ENCODE peak calls at places on chromosomes 13 and 19, in five cellular contexts. J is choroid plexus epithelial cell, B is neural crest cell, E is cardiac muscle cell, Y is GM10248. K is an unnamed sample.

GRCh38 chr19:4717191-4717965 is 6.3 kb downstream of the DPP9 start:
- DNase-seq in J (peak; percentile 97), B (no peak), E (no peak), Y (no peak), K (no peak)

GRCh38 chr19:10797541-10798256 is 38.3 kb downstream of the TMED1 start:
- DNase-seq in J (peak; percentile 29), B (no peak), E (no peak), Y (peak; percentile 72), K (no peak)

GRCh38 chr19:13505761-13506549 is at the start of gene CACNA1A:
- DNase-seq in J (no peak), B (peak; percentile 23), E (peak; percentile 69), Y (no peak), K (peak; percentile 14)

GRCh38 chr19:29783627-29784190 is 28.1 kb upstream of the CCNE1 start:
- DNase-seq in J (no peak), B (no peak), E (no peak), Y (no peak), K (no peak)

GRCh38 chr13:40895715-40896184 is 106.3 kb downstream of the SLC25A15 start:
- DNase-seq in J (no peak), B (no peak), E (no peak), Y (no peak), K (no peak)

GRCh38 chr19:19540707-19541515 is 2.8 kb downstream of the CILP2 start:
- DNase-seq in J (peak; percentile 50), B (no peak), E (peak; percentile 52), Y (peak; percentile 88), K (peak; percentile 55)

GRCh38 chr13:44758595-44759221 is 182.6 kb upstream of the TSC22D1 start:
- DNase-seq in J (peak; percentile 92), B (no peak), E (no peak), Y (no peak), K (no peak)

GRCh38 chr19:30668521-30669155 is 296.5 kb downstream of the ZNF536 start:
- DNase-seq in J (no peak), B (no peak), E (no peak), Y (no peak), K (no peak)

GRCh38 chr19:32543107-32543900 is 37.7 kb upstream of the PDCD5 start:
- DNase-seq in J (peak; percentile 22), B (no peak), E (no peak), Y (no peak), K (no peak)

GRCh38 chr13:22176968-22177545 is 506.2 kb downstream of the FGF9 start:
- DNase-seq in J (no peak), B (no peak), E (no peak), Y (no peak), K (no peak)

GRCh38 chr13:45446181-45446580 is 18.6 kb upstream of the COG3 start:
- DNase-seq in J (peak; percentile 76), B (no peak), E (no peak), Y (no peak), K (no peak)

GRCh38 chr19:11324079-11324661 is 15.3 kb downstream of the RAB3D start:
- DNase-seq in J (peak; percentile 97), B (no peak), E (no peak), Y (peak; percentile 70), K (no peak)

GRCh38 chr19:4908781-4909171 is 525 bp upstream of the UHRF1 start:
- DNase-seq in J (no peak), B (no peak), E (no peak), Y (no peak), K (no peak)

GRCh38 chr19:34503546-34504272 is 22.2 kb downstream of the WTIP start:
- DNase-seq in J (peak; percentile 25), B (no peak), E (no peak), Y (peak; percentile 9), K (no peak)

GRCh38 chr19:44512326-44513298 is 12.3 kb upstream of the ZNF180 start:
- DNase-seq in J (peak; percentile 71), B (peak; percentile 59), E (peak; percentile 20), Y (no peak), K (no peak)

GRCh38 chr19:23098988-23099387 is 17.8 kb upstream of the ZNF730 start:
- DNase-seq in J (peak; percentile 28), B (no peak), E (no peak), Y (no peak), K (no peak)

GRCh38 chr19:11125994-11126685 is 29.4 kb downstream of the SPC24 start:
- DNase-seq in J (peak; percentile 80), B (peak; percentile 80), E (peak; percentile 84), Y (peak; percentile 77), K (peak; percentile 54)

GRCh38 chr13:99191336-99191899 is 9.2 kb upstream of the UBAC2 start:
- DNase-seq in J (no peak), B (no peak), E (no peak), Y (no peak), K (no peak)

GRCh38 chr13:107808388-107808787 is 406.9 kb downstream of the LIG4 start:
- DNase-seq in J (peak; percentile 60), B (no peak), E (no peak), Y (no peak), K (no peak)

GRCh38 chr19:46715620-46716012 is 1.3 kb downstream of the PRKD2 start:
- DNase-seq in J (no peak), B (no peak), E (no peak), Y (no peak), K (no peak)

GRCh38 chr19:55406869-55407624 is 541 bp downstream of the UBE2S start:
- DNase-seq in J (peak; percentile 48), B (no peak), E (peak; percentile 56), Y (peak; percentile 47), K (no peak)

GRCh38 chr13:76222511-76222910 is 586.4 kb downstream of the LMO7 start:
- DNase-seq in J (no peak), B (no peak), E (no peak), Y (no peak), K (no peak)

GRCh38 chr13:94595006-94595942 is 678 bp downstream of the TGDS start:
- DNase-seq in J (peak; percentile 38), B (peak; percentile 4), E (peak; percentile 28), Y (peak; percentile 27), K (peak; percentile 15)

GRCh38 chr19:36100476-36100875 is 10.5 kb upstream of the OVOL3 start:
- DNase-seq in J (no peak), B (no peak), E (peak; percentile 30), Y (no peak), K (no peak)

GRCh38 chr13:46866150-46866549 is 30.7 kb downstream of the HTR2A start:
- DNase-seq in J (peak; percentile 87), B (peak; percentile 11), E (peak; percentile 24), Y (peak; percentile 10), K (no peak)

GRCh38 chr13:107202371-107203023 is 634.6 kb upstream of the ARGLU1 start:
- DNase-seq in J (peak; percentile 68), B (no peak), E (no peak), Y (no peak), K (no peak)

GRCh38 chr13:30898721-30899188 is 7.3 kb upstream of the MEDAG start:
- DNase-seq in J (peak; percentile 99), B (no peak), E (no peak), Y (no peak), K (no peak)

GRCh38 chr19:18119243-18120105 is 21.9 kb downstream of the MAST3 start:
- DNase-seq in J (no peak), B (no peak), E (no peak), Y (peak; percentile 53), K (no peak)

GRCh38 chr19:55540619-55541018 is 3.7 kb upstream of the SBK2 start:
- DNase-seq in J (no peak), B (no peak), E (no peak), Y (no peak), K (no peak)

GRCh38 chr19:45999653-46000121 is 4.4 kb downstream of the CCDC61 start:
- DNase-seq in J (peak; percentile 14), B (no peak), E (no peak), Y (no peak), K (no peak)

GRCh38 chr19:18802354-18802753 is 11.2 kb upstream of the COMP start:
- DNase-seq in J (no peak), B (no peak), E (no peak), Y (peak; percentile 4), K (no peak)

GRCh38 chr13:60617863-60618733 is 221.1 kb downstream of the TDRD3 start:
- DNase-seq in J (peak; percentile 75), B (no peak), E (peak; percentile 14), Y (no peak), K (no peak)

GRCh38 chr19:11964858-11965645 is at the start of gene ZNF763:
- DNase-seq in J (peak; percentile 86), B (peak; percentile 80), E (peak; percentile 95), Y (peak; percentile 92), K (peak; percentile 79)

GRCh38 chr19:50896591-50897190 is 14.5 kb downstream of the KLK4 start:
- DNase-seq in J (peak; percentile 43), B (no peak), E (no peak), Y (peak; percentile 87), K (peak; percentile 58)
- TF ChIP-seq CTCF in J (no peak), B (no peak), E (no peak), Y (no peak), K (no peak)

GRCh38 chr19:7213628-7214328 is 80.4 kb downstream of the INSR start:
- DNase-seq in J (no peak), B (no peak), E (no peak), Y (no peak), K (no peak)
- TF ChIP-seq CTCF in J (no peak), B (no peak), E (no peak), Y (no peak), K (no peak)

DNA sequence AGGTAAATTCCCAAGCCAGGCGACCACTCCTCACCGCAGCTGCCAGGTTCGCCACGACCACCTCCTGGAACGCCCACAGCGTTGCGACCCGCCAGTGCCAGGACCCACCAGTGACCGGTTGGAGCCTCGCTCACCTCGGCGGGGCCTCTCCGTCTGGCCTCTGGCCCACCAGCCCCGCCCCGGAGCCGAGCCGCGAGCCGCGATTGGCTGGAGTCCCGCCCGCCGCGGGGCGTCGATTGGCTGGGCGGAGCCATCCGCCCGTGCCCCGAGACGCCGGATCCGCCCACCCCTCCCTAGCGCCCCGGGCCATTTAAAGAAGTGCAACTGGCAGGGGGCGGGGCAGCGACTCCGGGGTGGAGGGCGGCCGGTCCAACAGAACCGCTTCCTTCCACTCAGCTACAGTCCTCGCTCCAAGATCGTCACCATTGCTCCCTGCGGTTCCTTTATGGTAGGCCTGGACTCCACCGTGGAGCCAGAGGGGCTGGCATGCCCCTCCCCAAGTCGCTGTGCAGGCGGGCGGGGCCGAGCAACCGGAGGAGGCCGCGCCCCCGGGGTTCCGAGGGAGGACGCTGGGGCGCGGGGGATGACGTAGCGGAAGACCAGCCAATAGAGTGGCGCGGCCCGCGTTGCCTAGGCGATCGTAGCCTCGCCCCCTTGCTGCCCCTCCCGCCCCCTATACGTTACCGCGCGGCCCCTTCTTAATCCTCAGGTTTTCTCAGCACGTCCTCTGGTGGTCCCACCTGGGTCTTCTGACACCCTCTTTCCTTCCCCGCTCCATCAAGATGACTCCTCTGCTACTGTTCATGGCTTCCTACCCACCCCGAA is at the start of gene SERTAD3:
- DNase-seq in J (peak; percentile 96), B (peak; percentile 96), E (peak; percentile 99), Y (peak; percentile 98), K (peak; percentile 98)
- TF ChIP-seq CTCF in J (peak; percentile 47), B (peak; percentile 27), E (peak; percentile 26), Y (peak; percentile 60), K (no peak)

GRCh38 chr13:25981060-25981459 is 70.8 kb downstream of the SHISA2 start:
- DNase-seq in J (no peak), B (no peak), E (no peak), Y (no peak), K (no peak)

GRCh38 chr13:25978961-25979360 is 72.9 kb downstream of the SHISA2 start:
- DNase-seq in J (no peak), B (no peak), E (no peak), Y (no peak), K (no peak)

GRCh38 chr13:25977671-25978070 is 74.1 kb downstream of the SHISA2 start:
- DNase-seq in J (no peak), B (no peak), E (no peak), Y (no peak), K (no peak)

GRCh38 chr13:25982908-25983307 is 68.9 kb downstream of the SHISA2 start:
- DNase-seq in J (peak; percentile 42), B (no peak), E (no peak), Y (no peak), K (no peak)

GRCh38 chr13:25980255-25980654 is 71.6 kb downstream of the SHISA2 start:
- DNase-seq in J (peak; percentile 58), B (no peak), E (peak; percentile 50), Y (no peak), K (no peak)
- TF ChIP-seq CTCF in J (peak; percentile 67), B (peak; percentile 51), E (peak; percentile 39), Y (no peak), K (no peak)

K was measured in activated B cell treated with CpG ODN at 0.5 μM for 24 hours.